ENCODE peak calls at places on chromosomes 2 and 18, in ten cellular contexts. F is astrocyte of the spinal cord; L is hypothalamus; J is neural crest cell; S is activated T-cell treated with anti-CD3 and anti-CD28 coated beads for 24 hours; P is stimulated activated CD4-positive, alpha-beta T cell treated with anti-CD3 and anti-CD28 coated beads, Interleukin-15, amount 100 ng/mL, for 1 hour; D is T follicular helper cell; Y is mesothelial cell of epicardium; A is AG10803; Q is left cardiac atrium. Z is an unnamed sample.

GRCh38 chr18:22666411-22666940 is 248.8 kb upstream of the CTAGE1 start:
- DNase-seq in F (no peak), L (no peak), J (no peak), S (no peak), P (no peak), D (no peak), Y (no peak), A (no peak), Q (no peak), Z (no peak)

GRCh38 chr2:206113148-206113547 is 27.2 kb upstream of the INO80D start:
- DNase-seq in F (no peak), L (no peak), J (no peak), S (no peak), P (no peak), D (no peak), Y (no peak), A (peak), Q (no peak), Z (no peak)

GRCh38 chr2:219983836-219984235 is 356.4 kb downstream of the SLC4A3 start:
- DNase-seq in F (no peak), L (no peak), J (no peak), S (no peak), P (no peak), D (no peak), Y (no peak), A (peak), Q (no peak), Z (no peak)

GRCh38 chr2:147331790-147332419 is 512.9 kb upstream of the ACVR2A start:
- DNase-seq in F (peak), L (no peak), J (no peak), S (peak), P (no peak), D (peak), Y (no peak), A (peak), Q (no peak), Z (no peak)

GRCh38 chr2:70283500-70284191 is 9.9 kb downstream of the SNRPG start:
- DNase-seq in F (no peak), L (no peak), J (no peak), S (no peak), P (no peak), D (no peak), Y (no peak), A (no peak), Q (no peak), Z (no peak)

GRCh38 chr2:241498115-241499070 is 10.0 kb downstream of the STK25 start:
- DNase-seq in F (no peak), L (no peak), J (no peak), S (no peak), P (no peak), D (no peak), Y (no peak), A (no peak), Q (no peak), Z (no peak)

GRCh38 chr2:15797231-15797945 is 143.0 kb upstream of the MYCN start:
- DNase-seq in F (no peak), L (no peak), J (no peak), S (no peak), P (no peak), D (no peak), Y (no peak), A (no peak), Q (no peak), Z (no peak)

GRCh38 chr2:241035142-241035817 is 36.9 kb downstream of the SNED1 start:
- DNase-seq in F (no peak), L (no peak), J (no peak), S (no peak), P (no peak), D (peak), Y (no peak), A (no peak), Q (no peak), Z (no peak)

GRCh38 chr2:222364280-222364895 is 60.0 kb upstream of the SGPP2 start:
- DNase-seq in F (peak), L (no peak), J (no peak), S (no peak), P (no peak), D (no peak), Y (no peak), A (no peak), Q (no peak), Z (no peak)

GRCh38 chr2:219073413-219074129 is 12.8 kb upstream of the IHH start:
- DNase-seq in F (peak), L (no peak), J (peak), S (no peak), P (no peak), D (no peak), Y (no peak), A (peak), Q (no peak), Z (peak)

GRCh38 chr18:49050462-49050861 is 99.7 kb upstream of the SMAD7 start:
- DNase-seq in F (no peak), L (no peak), J (no peak), S (no peak), P (no peak), D (no peak), Y (no peak), A (no peak), Q (no peak), Z (no peak)